ENCODE peak calls at places on chromosomes 4 and X, in five cellular contexts. O, R, K, P and T are unnamed samples.
A peak's percentile ranks its signal among the peaks of the same experiment; 100 is the strongest.

GRCh38 chr4:118883861-118884260 is 4.8 kb upstream of the SYNPO2 start:
- DNase-seq in O (no peak), R (no peak), K (no peak), P (no peak), T (no peak)

GRCh38 chr4:4203688-4204400 is 22.9 kb downstream of the OTOP1 start:
- DNase-seq in O (no peak), R (no peak), K (no peak), P (no peak), T (no peak)

GRCh38 chr4:74042681-74043080 is 4.2 kb upstream of the CXCL3 start:
- DNase-seq in O (no peak), R (no peak), K (no peak), P (peak; percentile 26), T (no peak)

GRCh38 chrX:136586386-136586785 is 54.4 kb downstream of the VGLL1 start:
- DNase-seq in O (no peak), R (no peak), K (no peak), P (no peak), T (no peak)

GRCh38 chrX:118780915-118781314 is 42.7 kb upstream of the ZCCHC12 start:
- DNase-seq in O (no peak), R (no peak), K (no peak), P (no peak), T (no peak)

GRCh38 chr4:83110222-83110945 is 4.1 kb downstream of the PLAC8 start:
- DNase-seq in O (peak; percentile 2), R (peak; percentile 84), K (peak; percentile 40), P (peak; percentile 38), T (peak; percentile 70)

GRCh38 chr4:158195297-158195696 is 15.0 kb upstream of the TMEM144 start:
- DNase-seq in O (no peak), R (no peak), K (no peak), P (no peak), T (no peak)

GRCh38 chr4:65839288-65839919 is 169.1 kb upstream of the EPHA5 start:
- DNase-seq in O (no peak), R (no peak), K (no peak), P (no peak), T (no peak)

GRCh38 chr4:89737888-89738287 is 99.1 kb downstream of the SNCA start:
- DNase-seq in O (no peak), R (no peak), K (no peak), P (no peak), T (no peak)

GRCh38 chr4:6388713-6389112 is 83.7 kb downstream of the PPP2R2C start:
- DNase-seq in O (no peak), R (no peak), K (no peak), P (no peak), T (no peak)

GRCh38 chrX:13427441-13428054 is 107.7 kb upstream of the ATXN3L start:
- DNase-seq in O (no peak), R (no peak), K (no peak), P (peak; percentile 30), T (no peak)

GRCh38 chr4:110638347-110638746 is 15.5 kb upstream of the PITX2 start:
- DNase-seq in O (no peak), R (no peak), K (no peak), P (no peak), T (no peak)

GRCh38 chrX:149652232-149652981 is 20.8 kb upstream of the TMEM185A start:
- DNase-seq in O (no peak), R (no peak), K (no peak), P (no peak), T (no peak)

GRCh38 chr4:102501176-102501634 is at the start of gene NFKB1:
- DNase-seq in O (peak; percentile 54), R (no peak), K (no peak), P (peak; percentile 61), T (peak; percentile 20)

GRCh38 chr4:5504486-5504885 is 203.9 kb downstream of the EVC2 start:
- DNase-seq in O (no peak), R (no peak), K (no peak), P (no peak), T (no peak)

GRCh38 chr4:157045507-157046127 is 30.3 kb upstream of the GLRB start:
- DNase-seq in O (peak; percentile 47), R (no peak), K (peak; percentile 46), P (peak; percentile 6), T (no peak)

GRCh38 chr4:140049024-140049923 is 104.7 kb downstream of the MAML3 start:
- DNase-seq in O (peak; percentile 2), R (no peak), K (no peak), P (no peak), T (no peak)

GRCh38 chr4:152684007-152684406 is 4.2 kb upstream of the TMEM154 start:
- DNase-seq in O (no peak), R (no peak), K (no peak), P (no peak), T (no peak)

GRCh38 chrX:123961268-123962005 is at the start of gene STAG2:
- DNase-seq in O (peak; percentile 80), R (no peak), K (peak; percentile 73), P (peak; percentile 94), T (peak; percentile 55)

GRCh38 chrX:116379854-116380253 is 56.6 kb upstream of the SLC6A14 start:
- DNase-seq in O (no peak), R (no peak), K (no peak), P (no peak), T (no peak)

GRCh38 chrX:47321386-47321785 is 49.0 kb upstream of the ZNF157 start:
- DNase-seq in O (no peak), R (peak; percentile 78), K (no peak), P (peak; percentile 61), T (peak; percentile 71)

GRCh38 chrX:40090050-40090804 is 7.5 kb downstream of the BCOR start:
- DNase-seq in O (no peak), R (no peak), K (no peak), P (peak; percentile 83), T (no peak)

GRCh38 chrX:120029354-120029753 is 48.1 kb downstream of the RHOXF2B start:
- DNase-seq in O (no peak), R (no peak), K (no peak), P (no peak), T (no peak)

GRCh38 chrX:10296581-10296980 is 139.8 kb downstream of the CLCN4 start:
- DNase-seq in O (no peak), R (no peak), K (no peak), P (no peak), T (no peak)

GRCh38 chr4:67460574-67460973 is 84.7 kb downstream of the CENPC start:
- DNase-seq in O (no peak), R (no peak), K (no peak), P (no peak), T (no peak)

DNA sequence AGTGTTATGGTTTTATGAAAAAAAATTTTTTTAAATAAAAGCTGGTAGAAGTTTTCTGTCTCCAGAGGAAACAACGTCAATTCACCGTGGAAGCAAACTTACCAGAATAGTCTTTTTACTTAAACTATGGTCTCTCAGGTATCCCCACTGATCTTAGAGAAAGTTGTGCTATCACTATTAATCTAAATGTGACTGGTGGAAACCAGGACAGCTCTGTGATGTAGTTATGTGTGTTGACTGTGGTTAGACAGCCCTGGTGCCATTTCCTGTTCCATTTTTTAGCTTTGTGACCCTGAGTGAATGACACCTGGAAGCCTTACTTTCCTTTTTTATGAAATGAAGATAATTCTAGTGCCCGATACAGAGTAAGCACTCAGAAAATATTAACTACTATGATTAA is 111.8 kb upstream of the HUWE1 start:
- DNase-seq in O (no peak), R (no peak), K (no peak), P (no peak), T (no peak)
- H3K4me3 ChIP-seq in O (no peak overlapping the region), R (no peak overlapping the region), K (no peak overlapping the region), P (no peak overlapping the region), T (no peak overlapping the region)

GRCh38 chr4:184289179-184289535 is 71.5 kb upstream of the ENPP6 start:
- DNase-seq in O (no peak), R (no peak), K (no peak), P (no peak), T (no peak)
- H3K4me1 ChIP-seq in O (peaks cover 58% of the 10 kb centered on the region), R (peaks cover 6% of the 10 kb centered on the region), K (no peaks in the 10 kb centered on the region), P (peaks cover 1% of the 10 kb centered on the region), T (no peaks in the 10 kb centered on the region)

GRCh38 chr4:8393593-8394038 is 46.9 kb downstream of the ACOX3 start:
- DNase-seq in O (no peak), R (no peak), K (no peak), P (no peak), T (no peak)
- TF ChIP-seq ZNF274 in O (no peak), R (no peak), K (no peak), P (no peak), T (no peak)

DNA sequence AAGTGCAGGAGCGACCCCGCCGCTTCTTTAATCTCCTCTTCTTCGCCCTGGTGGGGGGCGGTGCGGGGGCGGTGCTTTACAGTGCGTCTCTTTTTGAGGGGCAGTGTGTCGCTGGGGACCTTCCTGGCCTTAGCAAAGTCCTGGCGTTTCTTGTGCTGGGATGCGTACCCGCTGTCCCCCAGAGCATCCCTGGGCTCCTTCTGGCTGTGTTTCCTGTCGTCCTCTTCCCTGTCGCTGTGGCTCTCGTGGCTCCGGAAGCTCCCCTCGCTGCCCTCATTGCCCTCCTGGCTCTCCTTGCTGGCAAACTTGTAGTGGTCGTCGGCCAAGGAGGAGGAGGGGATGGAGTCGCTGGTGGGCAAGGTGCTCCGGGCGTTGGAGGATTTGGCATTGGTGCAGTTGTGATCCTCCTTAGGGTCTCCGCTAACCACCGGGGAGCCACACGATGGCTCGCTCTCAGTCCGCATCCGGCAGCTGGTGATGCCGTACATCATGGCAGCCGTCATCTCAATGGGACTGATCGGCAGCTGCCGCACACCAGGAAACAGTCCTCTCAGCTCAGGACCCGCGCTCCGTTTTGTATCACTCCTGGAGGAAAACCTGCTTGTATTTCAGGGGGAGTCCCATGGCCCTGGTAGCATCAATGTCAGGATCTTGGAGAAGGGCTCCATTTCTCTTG is 30.4 kb upstream of the TMSB15A start:
- DNase-seq in O (no peak), R (no peak), K (no peak), P (no peak), T (no peak)
- H3K4me3 ChIP-seq in O (no peak overlapping the region), R (no peak overlapping the region), K (no peak overlapping the region), P (peak overlapping the region; percentile 13), T (no peak overlapping the region)

DNA sequence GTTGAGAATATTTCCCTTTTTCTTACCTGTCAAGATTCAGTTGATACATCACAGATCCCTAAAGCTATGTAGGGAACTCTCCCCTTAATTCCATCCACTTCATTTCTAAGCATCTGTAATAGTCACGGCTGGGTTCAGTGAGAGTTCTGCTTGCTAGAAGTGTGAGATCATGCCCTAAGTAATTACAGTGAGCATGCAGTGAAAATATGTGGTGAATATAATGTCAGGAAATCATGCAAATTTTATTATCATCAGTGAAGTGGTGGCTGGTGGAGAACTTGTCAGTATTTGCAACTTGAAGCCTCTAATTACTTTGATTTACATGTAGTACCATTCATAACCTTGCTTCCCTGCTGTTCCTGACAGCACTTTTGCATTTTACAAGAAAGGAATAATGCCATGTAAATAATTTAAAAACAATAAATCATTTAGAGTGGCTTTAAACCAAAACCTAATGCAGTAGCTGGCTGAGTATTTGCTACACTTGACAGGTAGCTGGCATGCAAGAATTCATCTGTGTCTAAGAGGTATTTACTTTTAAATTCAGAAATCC is 28.3 kb upstream of the CFAP299 start:
- DNase-seq in O (no peak), R (no peak), K (no peak), P (no peak), T (no peak)
- H3K4me1 ChIP-seq in O (no peaks in the 10 kb centered on the region), R (no peaks in the 10 kb centered on the region), K (no peaks in the 10 kb centered on the region), P (no peaks in the 10 kb centered on the region), T (no peaks in the 10 kb centered on the region)